ENCODE peak calls at places on chromosomes 12 and 14, in seven cellular contexts. R is cardiac muscle cell, E is thoracic aorta, P is heart left ventricle, T is fibroblast of lung, M is iPS DF 6.9, Y is gastrocnemius medialis. J is an unnamed sample.

GRCh38 chr12:60174476-60174875 is 578.6 kb downstream of the SLC16A7 start:
- DNase-seq in R (no peak), E (no peak), P (no peak), T (peak), M (no peak), Y (no peak), J (no peak)

GRCh38 chr14:56630707-56631106 is 51.1 kb downstream of the TMEM260 start:
- DNase-seq in R (no peak), E (no peak), P (no peak), T (peak), M (no peak), Y (no peak), J (no peak)

GRCh38 chr14:79825046-79825521 is 386.2 kb downstream of the DIO2 start:
- DNase-seq in R (no peak), E (no peak), P (no peak), T (peak), M (no peak), Y (no peak), J (peak)

GRCh38 chr14:94357166-94357565 is 31.2 kb downstream of the SERPINA1 start:
- DNase-seq in R (no peak), E (no peak), P (no peak), T (no peak), M (no peak), Y (no peak), J (no peak)

GRCh38 chr12:131530041-131530332 is 180.9 kb upstream of the SFSWAP start:
- DNase-seq in R (no peak), E (no peak), P (no peak), T (no peak), M (no peak), Y (no peak), J (no peak)

GRCh38 chr14:99026471-99026870 is 245.5 kb downstream of the BCL11B start:
- DNase-seq in R (no peak), E (no peak), P (no peak), T (no peak), M (no peak), Y (no peak), J (peak)

GRCh38 chr12:96416033-96416790 is 16.0 kb upstream of the CDK17 start:
- DNase-seq in R (no peak), E (no peak), P (no peak), T (peak), M (no peak), Y (no peak), J (no peak)

GRCh38 chr12:89225401-89225800 is 126.9 kb downstream of the DUSP6 start:
- DNase-seq in R (no peak), E (no peak), P (no peak), T (peak), M (no peak), Y (no peak), J (no peak)

GRCh38 chr12:57280234-57281062 is 29.5 kb upstream of the STAC3 start:
- DNase-seq in R (no peak), E (peak), P (no peak), T (peak), M (no peak), Y (no peak), J (peak)

GRCh38 chr12:54191550-54192022 is 2.8 kb upstream of the SMUG1 start:
- DNase-seq in R (peak), E (peak), P (peak), T (peak), M (peak), Y (peak), J (peak)

GRCh38 chr14:33618361-33619095 is 332.3 kb downstream of the EGLN3 start:
- DNase-seq in R (no peak), E (no peak), P (no peak), T (no peak), M (no peak), Y (no peak), J (no peak)

GRCh38 chr12:52498971-52499370 is 5.9 kb upstream of the KRT6A start:
- DNase-seq in R (no peak), E (no peak), P (no peak), T (no peak), M (no peak), Y (no peak), J (peak)

GRCh38 chr12:52497975-52498374 is 4.9 kb upstream of the KRT6A start:
- DNase-seq in R (no peak), E (no peak), P (no peak), T (no peak), M (no peak), Y (no peak), J (no peak)

GRCh38 chr12:52501490-52501889 is 8.4 kb upstream of the KRT6A start:
- DNase-seq in R (no peak), E (no peak), P (no peak), T (no peak), M (no peak), Y (no peak), J (no peak)

GRCh38 chr12:52496590-52497071 is 3.6 kb upstream of the KRT6A start:
- DNase-seq in R (no peak), E (no peak), P (no peak), T (peak), M (no peak), Y (no peak), J (peak)

DNA sequence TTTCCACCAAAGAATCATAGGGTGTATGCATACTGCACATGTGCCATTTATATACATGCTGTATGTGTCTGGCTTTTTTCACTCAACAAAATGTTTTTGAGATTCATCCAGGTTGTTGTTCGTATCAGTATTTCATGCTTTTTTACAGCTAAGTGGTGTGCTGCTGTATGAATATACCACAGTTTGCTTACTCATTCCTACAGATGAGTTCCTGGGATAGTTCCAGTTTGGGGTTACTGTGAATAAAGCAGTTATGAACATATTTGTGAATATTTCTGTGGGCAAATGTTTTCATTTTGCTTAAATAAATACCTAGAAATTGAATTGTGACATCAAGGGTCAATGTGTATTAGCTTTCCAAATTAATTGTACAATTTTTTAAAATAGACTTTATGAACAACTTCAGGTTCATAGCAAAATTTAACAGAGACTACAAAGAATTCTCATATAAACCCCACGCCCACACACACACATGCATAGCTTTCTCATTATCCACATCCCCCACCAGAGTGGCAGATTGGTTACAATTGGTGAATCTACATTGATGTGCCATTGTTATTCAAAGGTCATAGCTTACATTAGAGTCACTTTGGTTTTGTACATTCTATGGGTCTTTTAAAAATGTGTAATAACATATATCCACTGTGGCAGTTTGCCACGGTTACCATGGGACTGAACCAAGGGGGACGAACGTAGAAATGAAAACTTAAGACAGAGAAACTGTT is 6.9 kb upstream of the KRT6A start:
- DNase-seq in R (no peak), E (no peak), P (no peak), T (peak), M (no peak), Y (no peak), J (no peak)
- H3K27ac ChIP-seq in R (no peak), E (no peak), P (no peak), T (no peak), M (no peak), Y (no peak), J (no peak)

GRCh38 chr12:80016684-80017083 is 81.8 kb upstream of the PPP1R12A start:
- DNase-seq in R (no peak), E (no peak), P (no peak), T (no peak), M (no peak), Y (no peak), J (no peak)
- H3K27ac ChIP-seq in R (no peak), E (peak), P (no peak), T (no peak), M (no peak), Y (peak), J (no peak)

GRCh38 chr14:22821193-22822016 is 6.2 kb upstream of the SLC7A7 start:
- DNase-seq in R (peak), E (no peak), P (no peak), T (no peak), M (no peak), Y (no peak), J (peak)
- H3K27ac ChIP-seq in R (no peak), E (no peak), P (no peak), T (no peak), M (no peak), Y (no peak), J (peak)

GRCh38 chr12:106941481-106942156 is 14.1 kb upstream of the TMEM263 start:
- DNase-seq in R (no peak), E (no peak), P (no peak), T (no peak), M (no peak), Y (no peak), J (no peak)

GRCh38 chr12:106950591-106950990 is 5.1 kb upstream of the TMEM263 start:
- DNase-seq in R (no peak), E (no peak), P (no peak), T (no peak), M (no peak), Y (no peak), J (no peak)

GRCh38 chr12:106942775-106943174 is 12.9 kb upstream of the TMEM263 start:
- DNase-seq in R (no peak), E (no peak), P (no peak), T (no peak), M (no peak), Y (no peak), J (no peak)

DNA sequence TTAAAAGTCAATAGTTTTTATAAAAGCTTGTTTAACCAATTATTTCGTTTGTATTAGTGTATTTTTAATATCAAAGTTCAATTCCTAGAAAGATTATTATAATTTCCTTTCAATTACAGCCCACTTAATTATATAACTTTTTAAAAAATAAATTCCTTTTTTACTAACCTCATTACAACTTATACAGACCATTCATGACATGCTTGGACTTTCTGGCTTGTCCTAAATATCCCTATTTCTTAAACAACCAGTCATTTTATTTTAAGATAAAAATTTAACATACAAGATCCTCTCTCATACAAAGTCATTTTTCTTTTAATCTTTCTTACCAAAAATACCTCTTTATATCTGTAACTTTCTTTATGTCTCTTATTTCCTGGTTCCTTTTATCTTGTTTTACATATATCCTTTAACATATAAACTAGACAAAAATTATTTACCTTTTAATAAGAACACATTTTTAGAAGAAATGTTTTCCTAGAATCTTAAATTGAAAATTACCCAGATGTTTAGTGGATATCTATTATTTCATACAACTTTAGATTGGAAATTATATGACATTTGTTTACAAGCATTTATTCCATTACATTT is 10.4 kb upstream of the TMEM263 start:
- DNase-seq in R (no peak), E (no peak), P (no peak), T (no peak), M (no peak), Y (no peak), J (no peak)
- H3K27ac ChIP-seq in R (no peak), E (no peak), P (no peak), T (no peak), M (no peak), Y (no peak), J (no peak)